ENCODE peak calls at places on chromosome 9, in seven cellular contexts. T, M, Z, J, D, O and U are unnamed samples.
A peak's percentile ranks its signal among the peaks of the same experiment; 100 is the strongest.

GRCh38 chr9:117403403-117403811 is 11.4 kb downstream of the ASTN2 start:
- DNase-seq in J (peak; percentile 70), T (no peak), M (no peak), D (peak; percentile 59), Z (no peak), O (no peak), U (no peak)

GRCh38 chr9:29349050-29349449 is 1775.8 kb upstream of the C9orf72 start:
- DNase-seq in Z (no peak), J (no peak), D (no peak), O (peak; percentile 62), T (no peak), M (peak; percentile 22), U (no peak)

GRCh38 chr9:32708480-32709150 is 73.1 kb upstream of the TAF1L start:
- DNase-seq in O (no peak), J (no peak), M (no peak), D (no peak), T (no peak), Z (no peak), U (no peak)

GRCh38 chr9:130632081-130632710 is 32.2 kb upstream of the PRDM12 start:
- DNase-seq in J (no peak), D (no peak), Z (no peak), T (no peak), M (no peak), O (no peak), U (no peak)

GRCh38 chr9:35944173-35944572 is 13.8 kb downstream of the OR2S2 start:
- DNase-seq in Z (no peak), D (no peak), T (no peak), J (no peak), M (no peak), O (no peak), U (peak; percentile 61)

GRCh38 chr9:21690561-21690960 is 111.9 kb upstream of the MTAP start:
- DNase-seq in Z (no peak), T (no peak), J (no peak), O (no peak), D (no peak), M (peak; percentile 88), U (no peak)

GRCh38 chr9:79944991-79945390 is 373.2 kb downstream of the TLE4 start:
- DNase-seq in Z (no peak), M (no peak), J (no peak), D (no peak), T (no peak), O (no peak), U (no peak)

GRCh38 chr9:124182741-124183140 is 75.0 kb upstream of the NEK6 start:
- DNase-seq in D (no peak), J (no peak), T (no peak), Z (no peak), M (no peak), O (no peak), U (no peak)

GRCh38 chr9:128285033-128285784 is 9.1 kb downstream of the SWI5 start:
- DNase-seq in J (no peak), M (no peak), D (no peak), Z (no peak), T (no peak), O (no peak), U (no peak)

GRCh38 chr9:36471359-36471758 is 71.3 kb upstream of the RNF38 start:
- DNase-seq in T (no peak), O (no peak), D (no peak), J (no peak), Z (no peak), M (no peak), U (no peak)

GRCh38 chr9:136544549-136545064 is 1.2 kb downstream of the NOTCH1 start:
- DNase-seq in M (no peak), T (no peak), D (no peak), Z (peak; percentile 62), J (peak; percentile 63), O (peak; percentile 44), U (peak; percentile 87)

GRCh38 chr9:86285247-86285646 is 2.9 kb upstream of the ISCA1 start:
- DNase-seq in T (no peak), M (no peak), Z (no peak), J (no peak), O (no peak), D (no peak), U (no peak)

GRCh38 chr9:71223953-71224538 is 102.6 kb upstream of the TRPM3 start:
- DNase-seq in T (no peak), O (no peak), M (no peak), J (no peak), Z (no peak), D (peak; percentile 90), U (no peak)

GRCh38 chr9:70564464-70565190 is 150.2 kb upstream of the KLF9 start:
- DNase-seq in T (no peak), J (no peak), Z (no peak), M (no peak), O (no peak), D (no peak), U (no peak)

GRCh38 chr9:82606761-82607382 is 456.1 kb downstream of the RASEF start:
- DNase-seq in M (peak; percentile 50), O (peak; percentile 77), D (peak; percentile 84), J (peak; percentile 49), T (peak; percentile 8), Z (peak; percentile 35), U (peak; percentile 66)

GRCh38 chr9:79684711-79685575 is 113.2 kb downstream of the TLE4 start:
- DNase-seq in D (no peak), T (no peak), M (peak; percentile 53), O (no peak), Z (peak; percentile 66), J (no peak), U (no peak)

GRCh38 chr9:96874947-96875459 is 20.7 kb upstream of the ZNF782 start:
- DNase-seq in J (no peak), M (peak; percentile 43), Z (peak; percentile 96), D (no peak), T (peak; percentile 51), O (peak; percentile 84), U (peak; percentile 67)

GRCh38 chr9:100473271-100474081 is 527 bp downstream of the TMEFF1 start:
- DNase-seq in J (peak; percentile 81), T (no peak), O (peak; percentile 20), Z (peak; percentile 35), M (peak; percentile 20), D (peak; percentile 86), U (peak; percentile 19)

DNA sequence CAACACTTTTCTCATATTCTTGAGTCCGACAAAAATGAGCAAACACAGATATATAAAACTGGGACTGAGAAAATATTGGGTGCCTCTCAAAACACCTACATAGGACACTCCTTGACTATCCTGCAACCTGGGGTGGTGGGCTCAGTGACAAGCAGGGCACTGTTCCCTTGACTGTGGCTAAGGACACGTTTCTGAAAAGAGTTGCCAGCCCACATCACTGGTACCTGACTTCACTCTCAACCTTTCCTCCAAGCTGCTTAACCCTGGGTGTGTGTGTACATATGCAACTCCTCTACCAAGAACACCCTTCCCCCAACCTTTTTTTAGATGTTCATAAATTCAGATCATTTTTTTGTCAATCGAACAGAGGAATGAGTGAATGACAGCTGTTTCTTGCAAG is 148.7 kb downstream of the ACTL7B start:
- DNase-seq in O (no peak), D (no peak), M (no peak), Z (no peak), T (no peak), J (no peak), U (no peak)
- H3K27ac ChIP-seq in O (no peak overlapping the region), D (no peak overlapping the region), M (no peak overlapping the region), Z (no peak overlapping the region), T (no peak overlapping the region), J (no peak overlapping the region), U (no peak overlapping the region)

DNA sequence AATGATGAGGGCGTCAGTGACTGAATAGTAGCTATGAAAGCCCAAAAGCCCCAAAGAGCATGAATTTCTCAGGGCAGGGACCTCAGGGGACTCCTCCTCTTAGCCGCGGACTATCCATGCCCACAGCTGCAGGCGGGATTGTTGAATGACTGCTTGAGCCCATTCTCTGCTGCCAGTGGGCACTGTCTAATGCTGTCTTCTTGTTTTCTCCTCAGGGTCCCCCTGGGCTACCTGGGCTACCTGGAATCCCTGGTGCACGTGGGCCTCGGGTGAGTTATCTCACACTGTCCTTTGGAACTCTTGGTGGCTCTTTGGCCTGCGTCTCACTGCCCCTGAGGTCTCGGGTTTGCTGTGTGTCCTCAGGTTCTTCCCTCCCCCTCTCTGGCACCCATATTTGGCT is 22.7 kb downstream of the COL27A1 start:
- DNase-seq in T (no peak), D (no peak), M (no peak), O (no peak), J (no peak), Z (no peak), U (no peak)
- H3K9ac ChIP-seq in T (no peak overlapping the region), D (no peak overlapping the region), M (no peak overlapping the region), O (no peak overlapping the region), J (no peak overlapping the region), Z (no peak overlapping the region), U (no peak overlapping the region)

GRCh38 chr9:95736370-95736769 is 139.1 kb upstream of the ERCC6L2 start:
- DNase-seq in M (no peak), J (no peak), T (no peak), Z (no peak), O (peak; percentile 26), D (peak; percentile 73), U (no peak)
- TF ChIP-seq CTCF in M (peak; percentile 28), J (peak; percentile 45), T (peak; percentile 72), Z (peak; percentile 37), O (peak; percentile 46), D (peak; percentile 81), U (no peak)

GRCh38 chr9:129497837-129498450 is 123.0 kb downstream of the C9orf50 start:
- DNase-seq in O (no peak), T (no peak), J (no peak), D (no peak), Z (no peak), M (no peak), U (no peak)
- H3K27ac ChIP-seq in O (no peak overlapping the region), T (peak overlapping the region; percentile 100), J (peak overlapping the region; percentile 99), D (peak overlapping the region; percentile 100), Z (no peak overlapping the region), M (peak overlapping the region; percentile 96), U (peak overlapping the region; percentile 93)

GRCh38 chr9:91423785-91424402 is at the start of gene NFIL3:
- DNase-seq in Z (peak; percentile 74), O (peak; percentile 75), D (peak; percentile 88), J (peak; percentile 96), M (peak; percentile 56), T (no peak), U (peak; percentile 76)
- H3K9ac ChIP-seq in Z (peak within 1 kb of the TSS; percentile 85), O (peak within 1 kb of the TSS; percentile 89), D (peak within 1 kb of the TSS; percentile 76), J (peak within 1 kb of the TSS; percentile 86), M (peak within 1 kb of the TSS; percentile 97), T (peak within 1 kb of the TSS; percentile 84), U (peak within 1 kb of the TSS; percentile 93)

GRCh38 chr9:73199886-73200285 is 48.2 kb downstream of the ANXA1 start:
- DNase-seq in Z (no peak), D (peak; percentile 78), J (peak; percentile 5), M (no peak), T (peak; percentile 43), O (peak; percentile 50), U (no peak)
- TF ChIP-seq CTCF in Z (peak; percentile 44), D (peak; percentile 53), J (peak; percentile 54), M (peak; percentile 18), T (peak; percentile 75), O (peak; percentile 69), U (no peak)